ENCODE peak calls at places on chromosomes 6 and 20, in six cellular contexts. V is effector CD4-positive, alpha-beta T cell; I is HL-60; X is T-helper 17 cell; L is stimulated activated CD8-positive, alpha-beta memory T cell treated with anti-CD3 and anti-CD28 coated beads, Interleukin-4, amount 100 ng/mL, for 4 hours; W is H1. D is an unnamed sample.

GRCh38 chr6:36376742-36377141 is 10.7 kb downstream of the ETV7 start:
- DNase-seq in V (no peak), I (no peak), X (no peak), L (no peak), W (no peak), D (no peak)

GRCh38 chr20:4170621-4171537 is 155.5 kb upstream of the RNF24 start:
- DNase-seq in V (no peak), I (no peak), X (no peak), L (no peak), W (no peak), D (no peak)

GRCh38 chr6:84773431-84774173 is 9.2 kb upstream of the TBX18 start:
- DNase-seq in V (no peak), I (peak; percentile 22), X (no peak), L (no peak), W (no peak), D (no peak)

GRCh38 chr6:130503146-130503545 is 137.3 kb downstream of the TMEM200A start:
- DNase-seq in V (no peak), I (no peak), X (no peak), L (no peak), W (no peak), D (no peak)

GRCh38 chr20:35240083-35240913 is 13.8 kb downstream of the MMP24 start:
- DNase-seq in V (no peak), I (no peak), X (no peak), L (no peak), W (no peak), D (no peak)

GRCh38 chr6:37705239-37706051 is 7.8 kb upstream of the MDGA1 start:
- DNase-seq in V (peak; percentile 63), I (peak; percentile 26), X (peak; percentile 50), L (peak; percentile 53), W (peak; percentile 67), D (peak; percentile 91)

GRCh38 chr20:14700641-14700965 is 363.2 kb upstream of the FLRT3 start:
- DNase-seq in V (no peak), I (no peak), X (no peak), L (no peak), W (no peak), D (no peak)

GRCh38 chr6:44800171-44800671 is 412.7 kb downstream of the CDC5L start:
- DNase-seq in V (no peak), I (no peak), X (no peak), L (no peak), W (no peak), D (no peak)

GRCh38 chr6:4941782-4942672 is 61.8 kb downstream of the RPP40 start:
- DNase-seq in V (no peak), I (peak; percentile 33), X (no peak), L (no peak), W (no peak), D (peak; percentile 61)

GRCh38 chr6:162674452-162674851 is 53.1 kb downstream of the PRKN start:
- DNase-seq in V (no peak), I (no peak), X (no peak), L (no peak), W (no peak), D (no peak)

GRCh38 chr6:169803291-169803811 is 51.9 kb downstream of the ERMARD start:
- DNase-seq in V (no peak), I (peak; percentile 73), X (no peak), L (no peak), W (no peak), D (no peak)

GRCh38 chr20:54633903-54634302 is 158.5 kb downstream of the DOK5 start:
- DNase-seq in V (no peak), I (no peak), X (no peak), L (no peak), W (no peak), D (peak; percentile 69)

GRCh38 chr6:112298816-112299281 is 44.5 kb upstream of the LAMA4 start:
- DNase-seq in V (no peak), I (no peak), X (no peak), L (no peak), W (no peak), D (no peak)

GRCh38 chr6:66930559-66931290 is 1223.7 kb upstream of the EYS start:
- DNase-seq in V (no peak), I (no peak), X (no peak), L (no peak), W (no peak), D (no peak)

GRCh38 chr6:49607391-49607982 is 29.2 kb downstream of the RHAG start:
- DNase-seq in V (no peak), I (no peak), X (no peak), L (no peak), W (no peak), D (no peak)

GRCh38 chr6:47780510-47781356 is 1.1 kb upstream of the OPN5 start:
- DNase-seq in V (no peak), I (peak; percentile 24), X (no peak), L (no peak), W (peak; percentile 3), D (peak; percentile 36)

GRCh38 chr6:7406743-7407142 is 17.1 kb downstream of the RIOK1 start:
- DNase-seq in V (no peak), I (no peak), X (no peak), L (no peak), W (no peak), D (no peak)